ENCODE peak calls at places on chromosomes 1 and 21, in five cellular contexts. V is Panc1, X is iris pigment epithelial cell, O is GM03348, M is nucleus accumbens. W is an unnamed sample.

GRCh38 chr1:1191734-1192133 is 14.7 kb downstream of the TNFRSF18 start:
- DNase-seq in M (no peak), V (no peak), O (no peak), X (no peak), W (no peak)

GRCh38 chr1:101388904-101389546 is 152.2 kb downstream of the S1PR1 start:
- DNase-seq in O (no peak), X (peak; percentile 48), V (no peak), M (no peak), W (no peak)

GRCh38 chr1:37038079-37038702 is 3.9 kb upstream of the GRIK3 start:
- DNase-seq in M (no peak), X (no peak), V (no peak), O (no peak), W (peak; percentile 57)

GRCh38 chr21:44024895-44025353 is 12.8 kb downstream of the TRAPPC10 start:
- DNase-seq in V (no peak), X (peak; percentile 75), M (no peak), O (peak; percentile 72), W (no peak)

GRCh38 chr1:63203641-63204040 is 118.7 kb upstream of the FOXD3 start:
- DNase-seq in M (no peak), O (no peak), X (no peak), V (no peak), W (no peak)

GRCh38 chr1:211375286-211375818 is 48.7 kb downstream of the TRAF5 start:
- DNase-seq in X (no peak), V (no peak), O (no peak), M (no peak), W (no peak)

GRCh38 chr1:199669916-199670315 is 357.6 kb upstream of the NR5A2 start:
- DNase-seq in M (no peak), V (no peak), O (no peak), X (no peak), W (no peak)

GRCh38 chr1:151980287-151981177 is 13.1 kb downstream of the S100A10 start:
- DNase-seq in X (no peak), M (no peak), V (no peak), O (peak; percentile 80), W (no peak)

GRCh38 chr1:226438007-226438406 is 30.1 kb upstream of the PARP1 start:
- DNase-seq in V (no peak), M (no peak), O (no peak), X (peak; percentile 22), W (no peak)

GRCh38 chr1:30375156-30375555 is 348.2 kb downstream of the MATN1 start:
- DNase-seq in V (no peak), O (no peak), M (no peak), X (no peak), W (no peak)

GRCh38 chr1:84083321-84083720 is 60.8 kb upstream of the PRKACB start:
- DNase-seq in O (no peak), X (peak; percentile 27), M (no peak), V (no peak), W (no peak)

GRCh38 chr1:232704694-232705680 is 75.1 kb upstream of the SIPA1L2 start:
- DNase-seq in O (peak; percentile 79), X (peak; percentile 90), V (peak; percentile 54), M (no peak), W (peak; percentile 44)

GRCh38 chr1:107135466-107135865 is 5.4 kb upstream of the NTNG1 start:
- DNase-seq in O (peak; percentile 62), V (no peak), M (no peak), X (peak; percentile 21), W (no peak)

GRCh38 chr1:211420389-211420788 is 71.6 kb downstream of the RD3 start:
- DNase-seq in X (peak; percentile 43), V (no peak), M (no peak), O (no peak), W (no peak)

GRCh38 chr1:115400891-115401290 is 62.8 kb upstream of the NGF start:
- DNase-seq in M (no peak), O (no peak), V (no peak), X (no peak), W (no peak)

GRCh38 chr1:201708085-201708512 is 120.9 kb upstream of the IPO9 start:
- DNase-seq in X (peak; percentile 85), O (peak; percentile 63), V (no peak), M (no peak), W (no peak)

GRCh38 chr1:60987904-60988303 is 94.5 kb upstream of the NFIA start:
- DNase-seq in M (no peak), X (no peak), V (no peak), O (no peak), W (no peak)

GRCh38 chr1:226474443-226475111 is 66.7 kb upstream of the PARP1 start:
- DNase-seq in V (no peak), X (no peak), M (no peak), O (no peak), W (no peak)

GRCh38 chr1:85372683-85373446 is 92.1 kb downstream of the DDAH1 start:
- DNase-seq in X (peak; percentile 93), M (no peak), O (peak; percentile 40), V (no peak), W (no peak)

GRCh38 chr21:15841856-15842564 is 112.2 kb downstream of the USP25 start:
- DNase-seq in M (no peak), X (peak; percentile 81), V (no peak), O (peak; percentile 33), W (no peak)

GRCh38 chr1:109767596-109768334 is 4.0 kb upstream of the EPS8L3 start:
- DNase-seq in X (no peak), V (no peak), O (no peak), M (no peak), W (no peak)

GRCh38 chr1:116122955-116123757 is 12.0 kb downstream of the MAB21L3 start:
- DNase-seq in O (peak; percentile 91), V (no peak), X (peak; percentile 73), M (no peak), W (no peak)